ENCODE peak calls at places on chromosomes 16 and 17, in six cellular contexts. One of them, this sample, is unnamed.
A peak's percentile ranks its signal among the peaks of the same experiment; 100 is the strongest.

GRCh38 chr17:47720754-47721533 is 12.1 kb upstream of the TBX21 start:
- ATAC-seq in K562: no peak
- ATAC-seq in A549: peak; percentile 8
- ATAC-seq in upper lobe of left lung: no peak
- ATAC-seq in HepG2: no peak
- ATAC-seq in GM12878: peak; percentile 71
- ATAC-seq in this sample: peak; percentile 39

GRCh38 chr16:48136547-48137360 is 19.0 kb downstream of the ABCC12 start:
- ATAC-seq in K562: peak; percentile 67
- ATAC-seq in A549: peak; percentile 50
- ATAC-seq in upper lobe of left lung: no peak
- ATAC-seq in HepG2: peak; percentile 56
- ATAC-seq in GM12878: no peak
- ATAC-seq in this sample: no peak

GRCh38 chr16:72844225-72844920 is 203.6 kb downstream of the ZFHX3 start:
- ATAC-seq in K562: no peak
- ATAC-seq in A549: no peak
- ATAC-seq in upper lobe of left lung: no peak
- ATAC-seq in HepG2: no peak
- ATAC-seq in GM12878: peak; percentile 42
- ATAC-seq in this sample: no peak

GRCh38 chr17:78512976-78513375 is 64.2 kb downstream of the DNAH17 start:
- ATAC-seq in K562: no peak
- ATAC-seq in A549: no peak
- ATAC-seq in upper lobe of left lung: no peak
- ATAC-seq in HepG2: no peak
- ATAC-seq in GM12878: no peak
- ATAC-seq in this sample: no peak

GRCh38 chr17:61926831-61927210 is 961 bp downstream of the INTS2 start:
- ATAC-seq in K562: no peak
- ATAC-seq in A549: no peak
- ATAC-seq in upper lobe of left lung: no peak
- ATAC-seq in HepG2: no peak
- ATAC-seq in GM12878: no peak
- ATAC-seq in this sample: peak; percentile 27

GRCh38 chr17:38894276-38894675 is 24.4 kb downstream of the LASP1 start:
- ATAC-seq in K562: peak; percentile 40
- ATAC-seq in A549: no peak
- ATAC-seq in upper lobe of left lung: no peak
- ATAC-seq in HepG2: peak; percentile 6
- ATAC-seq in GM12878: no peak
- ATAC-seq in this sample: no peak

GRCh38 chr17:55717898-55718735 is 4.5 kb downstream of the TMEM100 start:
- ATAC-seq in K562: peak; percentile 83
- ATAC-seq in A549: peak; percentile 88
- ATAC-seq in upper lobe of left lung: peak; percentile 47
- ATAC-seq in HepG2: peak; percentile 86
- ATAC-seq in GM12878: peak; percentile 71
- ATAC-seq in this sample: peak; percentile 41

GRCh38 chr17:75892556-75893224 is 4.1 kb downstream of the TRIM65 start:
- ATAC-seq in K562: no peak
- ATAC-seq in A549: no peak
- ATAC-seq in upper lobe of left lung: no peak
- ATAC-seq in HepG2: peak; percentile 64
- ATAC-seq in GM12878: no peak
- ATAC-seq in this sample: no peak

GRCh38 chr16:27516360-27516759 is 33.4 kb downstream of the GTF3C1 start:
- ATAC-seq in K562: no peak
- ATAC-seq in A549: peak; percentile 30
- ATAC-seq in upper lobe of left lung: no peak
- ATAC-seq in HepG2: peak; percentile 7
- ATAC-seq in GM12878: no peak
- ATAC-seq in this sample: no peak

GRCh38 chr16:56539667-56540066 is 19.8 kb upstream of the BBS2 start:
- ATAC-seq in K562: no peak
- ATAC-seq in A549: no peak
- ATAC-seq in upper lobe of left lung: no peak
- ATAC-seq in HepG2: no peak
- ATAC-seq in GM12878: no peak
- ATAC-seq in this sample: no peak

GRCh38 chr16:66741131-66741900 is 10.1 kb downstream of the DYNC1LI2 start:
- ATAC-seq in K562: peak; percentile 74
- ATAC-seq in A549: peak; percentile 85
- ATAC-seq in upper lobe of left lung: peak; percentile 86
- ATAC-seq in HepG2: no peak
- ATAC-seq in GM12878: no peak
- ATAC-seq in this sample: peak; percentile 98

GRCh38 chr17:21287703-21288449 is 3.4 kb downstream of the MAP2K3 start:
- ATAC-seq in K562: no peak
- ATAC-seq in A549: peak; percentile 75
- ATAC-seq in upper lobe of left lung: peak; percentile 88
- ATAC-seq in HepG2: peak; percentile 71
- ATAC-seq in GM12878: peak; percentile 72
- ATAC-seq in this sample: peak; percentile 72

GRCh38 chr17:53490447-53490968 is 332.2 kb upstream of the KIF2B start:
- ATAC-seq in K562: no peak
- ATAC-seq in A549: no peak
- ATAC-seq in upper lobe of left lung: no peak
- ATAC-seq in HepG2: no peak
- ATAC-seq in GM12878: no peak
- ATAC-seq in this sample: no peak

GRCh38 chr17:48290378-48290777 is 139.6 kb downstream of the SKAP1 start:
- ATAC-seq in K562: no peak
- ATAC-seq in A549: no peak
- ATAC-seq in upper lobe of left lung: no peak
- ATAC-seq in HepG2: no peak
- ATAC-seq in GM12878: no peak
- ATAC-seq in this sample: no peak

GRCh38 chr17:48021964-48022363 is 15.6 kb downstream of the COPZ2 start:
- ATAC-seq in K562: no peak
- ATAC-seq in A549: no peak
- ATAC-seq in upper lobe of left lung: no peak
- ATAC-seq in HepG2: no peak
- ATAC-seq in GM12878: no peak
- ATAC-seq in this sample: no peak

GRCh38 chr17:27536781-27537180 is 80.5 kb downstream of the KSR1 start:
- ATAC-seq in K562: no peak
- ATAC-seq in A549: no peak
- ATAC-seq in upper lobe of left lung: no peak
- ATAC-seq in HepG2: no peak
- ATAC-seq in GM12878: no peak
- ATAC-seq in this sample: no peak

GRCh38 chr16:87212026-87212425 is 105.2 kb downstream of the C16orf95 start:
- ATAC-seq in K562: no peak
- ATAC-seq in A549: no peak
- ATAC-seq in upper lobe of left lung: no peak
- ATAC-seq in HepG2: no peak
- ATAC-seq in GM12878: no peak
- ATAC-seq in this sample: no peak

GRCh38 chr16:88772871-88773811 is 11.9 kb downstream of the PIEZO1 start:
- ATAC-seq in K562: peak; percentile 35
- ATAC-seq in A549: peak; percentile 3
- ATAC-seq in upper lobe of left lung: no peak
- ATAC-seq in HepG2: no peak
- ATAC-seq in GM12878: no peak
- ATAC-seq in this sample: peak; percentile 76

GRCh38 chr17:46121165-46121764 is 72.0 kb downstream of the KANSL1 start:
- ATAC-seq in K562: no peak
- ATAC-seq in A549: no peak
- ATAC-seq in upper lobe of left lung: no peak
- ATAC-seq in HepG2: no peak
- ATAC-seq in GM12878: peak; percentile 80
- ATAC-seq in this sample: no peak

GRCh38 chr16:73092236-73092781 is 44.4 kb upstream of the ZFHX3 start:
- ATAC-seq in K562: no peak
- ATAC-seq in A549: no peak
- ATAC-seq in upper lobe of left lung: no peak
- ATAC-seq in HepG2: peak; percentile 79
- ATAC-seq in GM12878: no peak
- ATAC-seq in this sample: no peak

GRCh38 chr17:28193241-28193640 is 125.8 kb upstream of the TMEM97 start:
- ATAC-seq in K562: no peak
- ATAC-seq in A549: no peak
- ATAC-seq in upper lobe of left lung: peak; percentile 85
- ATAC-seq in HepG2: no peak
- ATAC-seq in GM12878: peak; percentile 63
- ATAC-seq in this sample: no peak

GRCh38 chr17:59786213-59786535 is 78.7 kb downstream of the VMP1 start:
- ATAC-seq in K562: no peak
- ATAC-seq in A549: no peak
- ATAC-seq in upper lobe of left lung: no peak
- ATAC-seq in HepG2: no peak
- ATAC-seq in GM12878: no peak
- ATAC-seq in this sample: no peak

DNA sequence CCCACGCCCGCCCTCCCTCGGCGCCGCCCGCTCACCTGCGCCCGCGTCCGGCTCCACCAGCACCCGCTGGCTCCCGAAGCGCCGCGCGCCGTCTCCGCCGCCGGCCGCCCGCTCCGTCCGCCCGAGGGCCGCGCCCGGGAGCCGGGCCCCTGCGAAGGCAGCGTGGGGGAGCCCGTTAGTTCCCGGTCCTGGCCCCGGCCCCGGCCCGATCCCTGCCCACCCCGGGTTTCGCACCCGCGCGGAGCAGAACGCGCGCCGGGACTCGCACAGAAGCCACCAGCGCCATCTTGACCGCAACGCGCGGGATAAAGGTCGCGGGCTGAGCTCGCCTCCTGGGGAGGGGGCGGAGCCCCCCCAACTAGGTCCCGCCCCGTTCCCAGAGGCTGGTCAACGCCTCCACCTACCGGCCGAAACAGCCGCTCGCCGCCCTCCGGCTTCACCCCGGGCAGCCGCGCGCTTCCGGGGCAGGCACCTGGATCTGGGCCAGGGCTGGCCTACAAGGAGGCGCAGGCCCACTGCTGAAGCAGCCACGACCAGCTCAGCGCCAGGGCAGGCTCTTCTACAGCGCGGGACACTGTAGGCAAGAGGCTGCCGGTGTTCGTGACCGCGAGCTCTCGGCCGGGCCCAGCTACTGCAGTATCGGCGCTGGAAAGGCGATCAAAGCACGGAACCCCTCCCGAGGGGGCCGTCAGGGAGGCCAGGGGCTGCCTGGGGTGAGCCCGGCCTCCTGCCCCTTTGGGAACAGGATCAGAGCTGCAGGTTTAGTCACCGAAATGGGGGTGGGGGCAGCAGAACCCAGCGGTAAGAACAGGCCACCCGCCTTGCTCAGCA is at the start of gene ECI1:
- ATAC-seq in K562: peak; percentile 93
- ATAC-seq in A549: peak; percentile 88
- ATAC-seq in upper lobe of left lung: peak; percentile 99
- ATAC-seq in HepG2: peak; percentile 90
- ATAC-seq in GM12878: peak; percentile 97
- ATAC-seq in this sample: peak; percentile 98
- TF ChIP-seq EP300 in K562: peak; percentile 34
- TF ChIP-seq EP300 in A549: no peak
- TF ChIP-seq EP300 in upper lobe of left lung: no peak
- TF ChIP-seq EP300 in HepG2: no peak
- TF ChIP-seq EP300 in GM12878: peak; percentile 22
- TF ChIP-seq EP300 in this sample: no peak

GRCh38 chr17:34638526-34639260 is 59.3 kb downstream of the TMEM132E start:
- ATAC-seq in K562: no peak
- ATAC-seq in A549: peak; percentile 8
- ATAC-seq in upper lobe of left lung: no peak
- ATAC-seq in HepG2: no peak
- ATAC-seq in GM12878: no peak
- ATAC-seq in this sample: no peak
- TF ChIP-seq CTCF in K562: no peak
- TF ChIP-seq CTCF in A549: no peak
- TF ChIP-seq CTCF in upper lobe of left lung: no peak
- TF ChIP-seq CTCF in HepG2: no peak
- TF ChIP-seq CTCF in GM12878: no peak
- TF ChIP-seq CTCF in this sample: no peak

GRCh38 chr17:19717411-19717908 is 1.1 kb upstream of the SLC47A2 start:
- ATAC-seq in K562: no peak
- ATAC-seq in A549: no peak
- ATAC-seq in upper lobe of left lung: no peak
- ATAC-seq in HepG2: no peak
- ATAC-seq in GM12878: no peak
- ATAC-seq in this sample: no peak
- H3K27ac ChIP-seq in K562: no peak overlapping the region
- H3K27ac ChIP-seq in A549: peak overlapping the region; percentile 82
- H3K27ac ChIP-seq in upper lobe of left lung: no peak overlapping the region
- H3K27ac ChIP-seq in HepG2: no peak overlapping the region
- H3K27ac ChIP-seq in GM12878: no peak overlapping the region
- H3K27ac ChIP-seq in this sample: no peak overlapping the region

GRCh38 chr17:40323317-40323716 is 14.3 kb downstream of the RARA start:
- ATAC-seq in K562: no peak
- ATAC-seq in A549: peak; percentile 6
- ATAC-seq in upper lobe of left lung: no peak
- ATAC-seq in HepG2: no peak
- ATAC-seq in GM12878: no peak
- ATAC-seq in this sample: no peak

GRCh38 chr17:40320771-40321501 is 12.0 kb downstream of the RARA start:
- ATAC-seq in K562: no peak
- ATAC-seq in A549: no peak
- ATAC-seq in upper lobe of left lung: no peak
- ATAC-seq in HepG2: no peak
- ATAC-seq in GM12878: no peak
- ATAC-seq in this sample: peak; percentile 23

GRCh38 chr17:40321502-40322416 is 12.8 kb downstream of the RARA start:
- ATAC-seq in K562: no peak
- ATAC-seq in A549: no peak
- ATAC-seq in upper lobe of left lung: no peak
- ATAC-seq in HepG2: no peak
- ATAC-seq in GM12878: no peak
- ATAC-seq in this sample: no peak

GRCh38 chr17:40323731-40324650 is 15.0 kb downstream of the RARA start:
- ATAC-seq in K562: no peak
- ATAC-seq in A549: no peak
- ATAC-seq in upper lobe of left lung: peak; percentile 16
- ATAC-seq in HepG2: no peak
- ATAC-seq in GM12878: peak; percentile 43
- ATAC-seq in this sample: peak; percentile 40

DNA sequence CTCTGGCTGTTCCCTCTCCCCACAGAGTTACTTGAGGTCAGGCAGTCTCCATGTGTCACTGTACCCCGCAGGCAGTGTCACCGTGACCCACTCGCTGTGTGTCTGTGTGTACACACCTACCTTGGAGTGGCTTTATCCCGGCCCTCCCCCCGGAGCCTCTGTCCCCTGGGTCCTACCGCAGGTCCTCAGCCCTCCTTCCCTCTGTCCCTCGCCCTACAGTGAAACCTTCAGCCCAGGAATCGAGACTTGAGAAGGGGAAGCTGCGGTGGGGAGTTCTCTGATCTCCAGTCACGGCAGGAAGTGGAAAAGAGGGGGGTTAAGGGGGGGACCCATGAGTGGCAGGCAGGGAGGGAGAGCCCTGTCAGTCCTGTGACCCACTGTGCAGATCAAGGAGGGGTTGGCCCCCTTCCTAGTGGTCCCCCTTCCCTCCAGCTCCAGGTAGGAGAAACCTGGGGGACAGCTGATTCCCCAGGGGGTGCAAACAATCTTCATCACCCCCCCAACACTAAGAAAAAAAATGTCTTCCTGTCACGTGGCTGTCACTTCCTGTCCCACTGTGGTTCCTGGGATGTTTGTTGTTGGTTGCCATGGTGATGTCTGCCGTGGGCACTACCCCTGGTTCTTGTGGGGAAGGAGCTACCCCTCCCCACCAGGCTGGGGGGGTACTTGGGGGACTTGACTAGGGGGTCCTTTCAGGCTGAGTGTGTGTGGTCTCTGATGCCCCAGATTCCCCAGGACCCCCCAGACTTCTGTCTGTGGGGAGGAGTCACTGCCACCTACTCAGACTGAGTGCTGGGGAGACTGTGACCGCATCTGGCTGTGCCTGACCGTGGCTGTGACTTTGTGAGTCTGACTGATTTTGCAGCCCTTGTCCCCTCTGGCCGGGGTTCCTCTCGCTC is 13.7 kb downstream of the RARA start:
- ATAC-seq in K562: peak; percentile 19
- ATAC-seq in A549: peak; percentile 6
- ATAC-seq in upper lobe of left lung: peak; percentile 74
- ATAC-seq in HepG2: no peak
- ATAC-seq in GM12878: peak; percentile 40
- ATAC-seq in this sample: peak; percentile 17
- TF ChIP-seq EP300 in K562: no peak
- TF ChIP-seq EP300 in A549: no peak
- TF ChIP-seq EP300 in upper lobe of left lung: peak; percentile 96
- TF ChIP-seq EP300 in HepG2: no peak
- TF ChIP-seq EP300 in GM12878: peak; percentile 89
- TF ChIP-seq EP300 in this sample: no peak

This sample was measured in gastroesophageal sphincter.